ENCODE peak calls at places on chromosomes 6 and 20, in ten cellular contexts. D, H, N, G, J, A, L, W, Q and P are unnamed samples.

GRCh38 chr6:53741417-53741816 is 53.4 kb upstream of the LRRC1 start:
- DNase-seq in H (no peak), N (peak), J (no peak), W (no peak), Q (no peak), L (no peak), D (no peak), A (no peak), G (no peak), P (no peak)

GRCh38 chr6:75382634-75382900 is 98.0 kb upstream of the TMEM30A start:
- DNase-seq in W (no peak), A (no peak), N (no peak), L (no peak), G (no peak), J (no peak), H (no peak), Q (no peak), D (no peak), P (no peak)

GRCh38 chr20:610130-611046 is at the start of gene TCF15:
- DNase-seq in A (peak), H (peak), Q (no peak), J (no peak), L (no peak), N (no peak), G (no peak), D (peak), W (peak), P (no peak)

GRCh38 chr6:79466222-79466834 is 70.9 kb downstream of the LCA5 start:
- DNase-seq in W (peak), Q (no peak), L (no peak), A (peak), H (no peak), G (no peak), N (no peak), D (peak), J (no peak), P (no peak)

GRCh38 chr6:62942000-62942399 is 269.3 kb upstream of the FKBP1C start:
- DNase-seq in N (no peak), Q (no peak), W (no peak), H (no peak), G (no peak), A (no peak), L (no peak), D (no peak), J (no peak), P (no peak)

GRCh38 chr20:41095110-41095969 is 42.0 kb upstream of the PLCG1 start:
- DNase-seq in Q (no peak), A (peak), G (peak), N (peak), J (peak), W (peak), L (peak), H (peak), D (peak), P (peak)

GRCh38 chr20:14918981-14919380 is 581.6 kb upstream of the FLRT3 start:
- DNase-seq in J (no peak), G (no peak), A (peak), Q (no peak), W (no peak), L (no peak), D (no peak), N (no peak), H (no peak), P (no peak)

GRCh38 chr6:157650261-157650640 is 172.8 kb upstream of the SNX9 start:
- DNase-seq in L (no peak), W (no peak), N (no peak), Q (no peak), A (peak), H (peak), J (no peak), G (peak), D (no peak), P (no peak)

GRCh38 chr20:47680804-47681529 is 104.3 kb downstream of the SULF2 start:
- DNase-seq in N (no peak), Q (no peak), G (no peak), J (no peak), L (no peak), D (no peak), W (no peak), H (no peak), A (no peak), P (no peak)

GRCh38 chr6:116536216-116536621 is 9.3 kb downstream of the TRAPPC3L start:
- DNase-seq in W (peak), N (no peak), Q (no peak), H (no peak), A (peak), G (peak), D (peak), J (no peak), L (no peak), P (no peak)

GRCh38 chr6:56862415-56863175 is 92.3 kb upstream of the BEND6 start:
- DNase-seq in N (no peak), A (no peak), G (no peak), L (no peak), Q (no peak), D (peak), J (no peak), W (no peak), H (no peak), P (no peak)